ENCODE peak calls at places on chromosomes 16 and 17, in nine cellular contexts. One of them, this sample, is unnamed.

GRCh38 chr17:82832881-82833475 is 6.8 kb downstream of the ZNF750 start:
- DNase-seq in astrocyte of the cerebellum: no peak
- DNase-seq in ascending aorta: no peak
- DNase-seq in psoas muscle: no peak
- DNase-seq in right atrium auricular region: no peak
- DNase-seq in IMR-90: no peak
- DNase-seq in Caco-2: no peak
- DNase-seq in transverse colon: no peak
- DNase-seq in pancreas: no peak
- DNase-seq in this sample: no peak

GRCh38 chr16:78184554-78185183 is 85.2 kb downstream of the WWOX start:
- DNase-seq in Caco-2: peak
- DNase-seq in psoas muscle: no peak
- DNase-seq in astrocyte of the cerebellum: peak
- DNase-seq in pancreas: no peak
- DNase-seq in ascending aorta: no peak
- DNase-seq in right atrium auricular region: no peak
- DNase-seq in transverse colon: no peak
- DNase-seq in IMR-90: peak
- DNase-seq in this sample: peak

GRCh38 chr17:1561420-1562177 is 993 bp downstream of the PITPNA start:
- DNase-seq in pancreas: no peak
- DNase-seq in psoas muscle: peak
- DNase-seq in Caco-2: peak
- DNase-seq in IMR-90: no peak
- DNase-seq in ascending aorta: no peak
- DNase-seq in transverse colon: no peak
- DNase-seq in right atrium auricular region: no peak
- DNase-seq in astrocyte of the cerebellum: no peak
- DNase-seq in this sample: no peak

GRCh38 chr17:45640141-45640850 is 143.8 kb upstream of the CRHR1 start:
- DNase-seq in psoas muscle: peak
- DNase-seq in transverse colon: peak
- DNase-seq in pancreas: peak
- DNase-seq in Caco-2: peak
- DNase-seq in ascending aorta: no peak
- DNase-seq in right atrium auricular region: peak
- DNase-seq in IMR-90: peak
- DNase-seq in astrocyte of the cerebellum: peak
- DNase-seq in this sample: peak

GRCh38 chr17:66301864-66302741 is at the start of gene PRKCA:
- DNase-seq in astrocyte of the cerebellum: no peak
- DNase-seq in transverse colon: peak
- DNase-seq in ascending aorta: no peak
- DNase-seq in psoas muscle: peak
- DNase-seq in Caco-2: peak
- DNase-seq in IMR-90: peak
- DNase-seq in pancreas: peak
- DNase-seq in right atrium auricular region: no peak
- DNase-seq in this sample: no peak

GRCh38 chr17:47095268-47095667 is 93.8 kb downstream of the CDC27 start:
- DNase-seq in ascending aorta: no peak
- DNase-seq in right atrium auricular region: no peak
- DNase-seq in Caco-2: no peak
- DNase-seq in psoas muscle: no peak
- DNase-seq in transverse colon: no peak
- DNase-seq in IMR-90: no peak
- DNase-seq in astrocyte of the cerebellum: no peak
- DNase-seq in pancreas: no peak
- DNase-seq in this sample: no peak

GRCh38 chr17:45857977-45858708 is 13.5 kb downstream of the SPPL2C start:
- DNase-seq in astrocyte of the cerebellum: peak
- DNase-seq in right atrium auricular region: no peak
- DNase-seq in transverse colon: no peak
- DNase-seq in pancreas: no peak
- DNase-seq in Caco-2: peak
- DNase-seq in ascending aorta: no peak
- DNase-seq in IMR-90: peak
- DNase-seq in psoas muscle: no peak
- DNase-seq in this sample: no peak

GRCh38 chr16:4683255-4684029 is 9.9 kb upstream of the NUDT16L1 start:
- DNase-seq in astrocyte of the cerebellum: no peak
- DNase-seq in right atrium auricular region: no peak
- DNase-seq in psoas muscle: no peak
- DNase-seq in pancreas: peak
- DNase-seq in ascending aorta: no peak
- DNase-seq in transverse colon: no peak
- DNase-seq in Caco-2: no peak
- DNase-seq in IMR-90: no peak
- DNase-seq in this sample: no peak

GRCh38 chr16:66427036-66427446 is at the start of gene BEAN1:
- DNase-seq in psoas muscle: no peak
- DNase-seq in ascending aorta: no peak
- DNase-seq in Caco-2: peak
- DNase-seq in right atrium auricular region: no peak
- DNase-seq in astrocyte of the cerebellum: no peak
- DNase-seq in pancreas: peak
- DNase-seq in IMR-90: no peak
- DNase-seq in transverse colon: no peak
- DNase-seq in this sample: no peak

GRCh38 chr17:76528156-76528527 is 9.4 kb downstream of the CYGB start:
- DNase-seq in transverse colon: no peak
- DNase-seq in right atrium auricular region: no peak
- DNase-seq in Caco-2: no peak
- DNase-seq in psoas muscle: no peak
- DNase-seq in pancreas: no peak
- DNase-seq in astrocyte of the cerebellum: no peak
- DNase-seq in IMR-90: peak
- DNase-seq in ascending aorta: no peak
- DNase-seq in this sample: no peak

GRCh38 chr16:67652578-67653130 is 7.4 kb downstream of the ACD start:
- DNase-seq in Caco-2: peak
- DNase-seq in IMR-90: no peak
- DNase-seq in transverse colon: no peak
- DNase-seq in ascending aorta: no peak
- DNase-seq in right atrium auricular region: no peak
- DNase-seq in astrocyte of the cerebellum: no peak
- DNase-seq in pancreas: peak
- DNase-seq in psoas muscle: no peak
- DNase-seq in this sample: no peak

GRCh38 chr17:2580641-2581040 is 12.8 kb upstream of the PAFAH1B1 start:
- DNase-seq in transverse colon: no peak
- DNase-seq in right atrium auricular region: no peak
- DNase-seq in pancreas: no peak
- DNase-seq in IMR-90: no peak
- DNase-seq in psoas muscle: no peak
- DNase-seq in ascending aorta: no peak
- DNase-seq in astrocyte of the cerebellum: no peak
- DNase-seq in Caco-2: no peak
- DNase-seq in this sample: no peak

GRCh38 chr16:15502041-15502725 is 67.8 kb downstream of the BMERB1 start:
- DNase-seq in right atrium auricular region: no peak
- DNase-seq in Caco-2: peak
- DNase-seq in psoas muscle: peak
- DNase-seq in IMR-90: peak
- DNase-seq in transverse colon: no peak
- DNase-seq in ascending aorta: no peak
- DNase-seq in pancreas: no peak
- DNase-seq in astrocyte of the cerebellum: peak
- DNase-seq in this sample: peak

GRCh38 chr16:67967956-67968439 is 439 bp downstream of the SLC12A4 start:
- DNase-seq in pancreas: peak
- DNase-seq in psoas muscle: peak
- DNase-seq in IMR-90: peak
- DNase-seq in astrocyte of the cerebellum: no peak
- DNase-seq in right atrium auricular region: no peak
- DNase-seq in Caco-2: peak
- DNase-seq in transverse colon: peak
- DNase-seq in ascending aorta: no peak
- DNase-seq in this sample: no peak

GRCh38 chr17:50186661-50187402 is 14.6 kb downstream of the COL1A1 start:
- DNase-seq in IMR-90: peak
- DNase-seq in ascending aorta: no peak
- DNase-seq in astrocyte of the cerebellum: no peak
- DNase-seq in Caco-2: no peak
- DNase-seq in pancreas: peak
- DNase-seq in psoas muscle: no peak
- DNase-seq in transverse colon: no peak
- DNase-seq in right atrium auricular region: no peak
- DNase-seq in this sample: no peak

GRCh38 chr17:41681776-41682175 is 6.9 kb upstream of the EIF1 start:
- DNase-seq in Caco-2: no peak
- DNase-seq in ascending aorta: no peak
- DNase-seq in psoas muscle: no peak
- DNase-seq in pancreas: no peak
- DNase-seq in IMR-90: no peak
- DNase-seq in right atrium auricular region: no peak
- DNase-seq in transverse colon: no peak
- DNase-seq in astrocyte of the cerebellum: no peak
- DNase-seq in this sample: no peak
- H3K4me3 ChIP-seq in Caco-2: no peak
- H3K4me3 ChIP-seq in ascending aorta: no peak
- H3K4me3 ChIP-seq in psoas muscle: no peak
- H3K4me3 ChIP-seq in pancreas: no peak
- H3K4me3 ChIP-seq in IMR-90: no peak
- H3K4me3 ChIP-seq in right atrium auricular region: no peak
- H3K4me3 ChIP-seq in transverse colon: no peak
- H3K4me3 ChIP-seq in astrocyte of the cerebellum: no peak
- H3K4me3 ChIP-seq in this sample: no peak

GRCh38 chr17:35742496-35742895 is 10.5 kb downstream of the GAS2L2 start:
- DNase-seq in right atrium auricular region: no peak
- DNase-seq in IMR-90: no peak
- DNase-seq in pancreas: no peak
- DNase-seq in psoas muscle: no peak
- DNase-seq in Caco-2: no peak
- DNase-seq in ascending aorta: no peak
- DNase-seq in astrocyte of the cerebellum: no peak
- DNase-seq in transverse colon: no peak
- DNase-seq in this sample: no peak

GRCh38 chr17:35738519-35739133 is 7.2 kb downstream of the RASL10B start:
- DNase-seq in ascending aorta: no peak
- DNase-seq in IMR-90: no peak
- DNase-seq in astrocyte of the cerebellum: no peak
- DNase-seq in pancreas: no peak
- DNase-seq in Caco-2: no peak
- DNase-seq in transverse colon: no peak
- DNase-seq in psoas muscle: no peak
- DNase-seq in right atrium auricular region: no peak
- DNase-seq in this sample: no peak

GRCh38 chr17:35740216-35740615 is 8.8 kb downstream of the RASL10B start:
- DNase-seq in astrocyte of the cerebellum: no peak
- DNase-seq in IMR-90: no peak
- DNase-seq in ascending aorta: no peak
- DNase-seq in pancreas: no peak
- DNase-seq in Caco-2: no peak
- DNase-seq in right atrium auricular region: no peak
- DNase-seq in psoas muscle: no peak
- DNase-seq in transverse colon: no peak
- DNase-seq in this sample: no peak

GRCh38 chr17:35742896-35743477 is 10.1 kb downstream of the GAS2L2 start:
- DNase-seq in right atrium auricular region: no peak
- DNase-seq in astrocyte of the cerebellum: no peak
- DNase-seq in Caco-2: no peak
- DNase-seq in transverse colon: no peak
- DNase-seq in psoas muscle: no peak
- DNase-seq in IMR-90: no peak
- DNase-seq in ascending aorta: no peak
- DNase-seq in pancreas: no peak
- DNase-seq in this sample: no peak

GRCh38 chr17:35740997-35741931 is 9.8 kb downstream of the RASL10B start:
- DNase-seq in psoas muscle: no peak
- DNase-seq in IMR-90: no peak
- DNase-seq in pancreas: peak
- DNase-seq in right atrium auricular region: no peak
- DNase-seq in ascending aorta: no peak
- DNase-seq in transverse colon: no peak
- DNase-seq in astrocyte of the cerebellum: no peak
- DNase-seq in Caco-2: peak
- DNase-seq in this sample: no peak
- TF ChIP-seq CTCF in psoas muscle: no peak
- TF ChIP-seq CTCF in IMR-90: no peak
- TF ChIP-seq CTCF in pancreas: no peak
- TF ChIP-seq CTCF in right atrium auricular region: no peak
- TF ChIP-seq CTCF in ascending aorta: no peak
- TF ChIP-seq CTCF in transverse colon: no peak
- TF ChIP-seq CTCF in astrocyte of the cerebellum: no peak
- TF ChIP-seq CTCF in Caco-2: peak
- TF ChIP-seq CTCF in this sample: peak

DNA sequence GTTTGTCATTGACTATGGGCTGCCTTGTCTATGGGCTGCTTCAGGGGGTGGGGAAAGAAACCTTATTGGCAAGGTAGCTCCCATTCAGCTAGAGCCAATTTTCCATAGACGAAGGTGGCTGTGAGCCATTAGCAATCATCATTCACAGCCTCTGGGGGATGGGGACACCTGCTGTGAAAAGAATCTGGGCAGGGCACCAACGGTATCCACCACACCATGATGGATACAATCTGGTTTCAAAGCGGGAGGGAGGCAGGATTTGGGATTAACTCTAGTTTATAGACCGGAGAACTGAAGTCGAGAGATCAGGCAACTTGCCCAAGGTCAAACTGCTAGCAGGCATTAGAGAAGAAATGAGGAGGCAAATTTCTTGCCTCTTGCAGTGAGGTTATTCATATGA is 182.3 kb downstream of the SHISA9 start:
- DNase-seq in pancreas: peak
- DNase-seq in ascending aorta: no peak
- DNase-seq in IMR-90: no peak
- DNase-seq in astrocyte of the cerebellum: peak
- DNase-seq in right atrium auricular region: no peak
- DNase-seq in transverse colon: no peak
- DNase-seq in psoas muscle: no peak
- DNase-seq in Caco-2: no peak
- DNase-seq in this sample: no peak
- H3K4me3 ChIP-seq in pancreas: no peak
- H3K4me3 ChIP-seq in ascending aorta: no peak
- H3K4me3 ChIP-seq in IMR-90: no peak
- H3K4me3 ChIP-seq in astrocyte of the cerebellum: no peak
- H3K4me3 ChIP-seq in right atrium auricular region: no peak
- H3K4me3 ChIP-seq in transverse colon: no peak
- H3K4me3 ChIP-seq in psoas muscle: no peak
- H3K4me3 ChIP-seq in Caco-2: no peak
- H3K4me3 ChIP-seq in this sample: no peak

GRCh38 chr17:74307984-74308773 is 17.8 kb upstream of the KIF19 start:
- DNase-seq in astrocyte of the cerebellum: no peak
- DNase-seq in right atrium auricular region: no peak
- DNase-seq in ascending aorta: no peak
- DNase-seq in pancreas: no peak
- DNase-seq in Caco-2: no peak
- DNase-seq in psoas muscle: no peak
- DNase-seq in IMR-90: no peak
- DNase-seq in transverse colon: no peak
- DNase-seq in this sample: no peak

GRCh38 chr17:74314877-74315276 is 11.1 kb upstream of the KIF19 start:
- DNase-seq in ascending aorta: no peak
- DNase-seq in right atrium auricular region: no peak
- DNase-seq in psoas muscle: no peak
- DNase-seq in IMR-90: no peak
- DNase-seq in pancreas: no peak
- DNase-seq in astrocyte of the cerebellum: no peak
- DNase-seq in transverse colon: no peak
- DNase-seq in Caco-2: no peak
- DNase-seq in this sample: no peak

GRCh38 chr17:74305865-74306654 is 20.0 kb upstream of the KIF19 start:
- DNase-seq in ascending aorta: no peak
- DNase-seq in psoas muscle: no peak
- DNase-seq in IMR-90: no peak
- DNase-seq in Caco-2: no peak
- DNase-seq in transverse colon: no peak
- DNase-seq in pancreas: no peak
- DNase-seq in right atrium auricular region: no peak
- DNase-seq in astrocyte of the cerebellum: peak
- DNase-seq in this sample: no peak

GRCh38 chr17:74309902-74310301 is 16.1 kb upstream of the KIF19 start:
- DNase-seq in Caco-2: no peak
- DNase-seq in psoas muscle: no peak
- DNase-seq in right atrium auricular region: no peak
- DNase-seq in ascending aorta: no peak
- DNase-seq in astrocyte of the cerebellum: no peak
- DNase-seq in IMR-90: no peak
- DNase-seq in transverse colon: no peak
- DNase-seq in pancreas: no peak
- DNase-seq in this sample: no peak
- TF ChIP-seq CTCF in Caco-2: no peak
- TF ChIP-seq CTCF in psoas muscle: no peak
- TF ChIP-seq CTCF in right atrium auricular region: no peak
- TF ChIP-seq CTCF in ascending aorta: no peak
- TF ChIP-seq CTCF in astrocyte of the cerebellum: no peak
- TF ChIP-seq CTCF in IMR-90: no peak
- TF ChIP-seq CTCF in transverse colon: no peak
- TF ChIP-seq CTCF in pancreas: no peak
- TF ChIP-seq CTCF in this sample: no peak

This sample was measured in retinal pigment epithelial cell.